ENCODE peak calls at places on chromosomes 2 and 18, in seven cellular contexts. K is A673; D is MCF 10A; O is mesendoderm; Q is M059J; E is small intestine; C is stimulated activated CD4-positive, alpha-beta T cell treated with anti-CD3 and anti-CD28 coated beads, Interleukin-2, amount 100 ng/mL, for 24 hours. B is an unnamed sample.

GRCh38 chr18:29664278-29665021 is 1378.1 kb downstream of the DSC3 start:
- DNase-seq in K (no peak), O (no peak), C (no peak), Q (no peak), E (no peak), D (no peak), B (no peak)

GRCh38 chr2:239130041-239130440 is 270.8 kb downstream of the HDAC4 start:
- DNase-seq in C (no peak), O (no peak), D (no peak), K (no peak), Q (no peak), E (no peak), B (no peak)

GRCh38 chr18:48728204-48728833 is 189.5 kb downstream of the CTIF start:
- DNase-seq in E (no peak), D (peak), O (no peak), C (no peak), Q (peak), K (no peak), B (no peak)

GRCh38 chr2:191333911-191334357 is 88.7 kb downstream of the MYO1B start:
- DNase-seq in K (peak), C (no peak), O (no peak), D (peak), Q (peak), E (no peak), B (no peak)

GRCh38 chr18:40939636-40940035 is 1015.4 kb upstream of the PIK3C3 start:
- DNase-seq in D (no peak), O (no peak), E (no peak), Q (no peak), K (peak), C (no peak), B (peak)

GRCh38 chr2:141186413-141187062 is 944.3 kb downstream of the LRP1B start:
- DNase-seq in D (no peak), O (no peak), K (peak), C (no peak), Q (no peak), E (no peak), B (no peak)

GRCh38 chr2:138269726-138270125 is 231.8 kb upstream of the SPOPL start:
- DNase-seq in O (no peak), K (no peak), E (no peak), Q (no peak), D (no peak), C (no peak), B (no peak)

GRCh38 chr2:241849616-241850543 is 8.8 kb downstream of the PDCD1 start:
- DNase-seq in E (no peak), Q (no peak), D (no peak), O (no peak), C (peak), K (no peak), B (no peak)

GRCh38 chr2:69222984-69223658 is 163.9 kb downstream of the GFPT1 start:
- DNase-seq in Q (peak), E (no peak), D (no peak), C (no peak), O (no peak), K (peak), B (no peak)

GRCh38 chr2:70703900-70704549 is 64.0 kb downstream of the ADD2 start:
- DNase-seq in C (no peak), K (no peak), O (peak), E (no peak), Q (no peak), D (peak), B (peak)

GRCh38 chr2:189159273-189159672 is 20.3 kb downstream of the COL5A2 start:
- DNase-seq in Q (no peak), D (no peak), K (no peak), C (no peak), O (no peak), E (no peak), B (no peak)

GRCh38 chr2:230052299-230052698 is 16.4 kb downstream of the SLC16A14 start:
- DNase-seq in K (no peak), D (no peak), C (no peak), E (no peak), Q (peak), O (no peak), B (no peak)